ENCODE peak calls at places on chromosomes 2 and 18, in five cellular contexts. Y, Q, L, B and O are unnamed samples.

GRCh38 chr18:49461602-49461977 is 1.1 kb upstream of the DYM start:
- DNase-seq in B (no peak), L (no peak), Y (no peak), Q (no peak), O (no peak)

GRCh38 chr2:777051-777450 is 99.8 kb upstream of the TMEM18 start:
- DNase-seq in B (no peak), Q (no peak), Y (no peak), L (no peak), O (no peak)

GRCh38 chr2:183186296-183186695 is 62.1 kb downstream of the NUP35 start:
- DNase-seq in Q (no peak), L (no peak), B (no peak), Y (no peak), O (no peak)

GRCh38 chr18:53687002-53687401 is 537.5 kb downstream of the MBD2 start:
- DNase-seq in Y (no peak), L (no peak), B (no peak), Q (no peak), O (no peak)

GRCh38 chr2:218607436-218608115 is at the start of gene PLCD4:
- DNase-seq in Q (no peak), B (peak; percentile 36), L (no peak), Y (no peak), O (no peak)

GRCh38 chr2:46296216-46296839 is 879 bp upstream of the EPAS1 start:
- DNase-seq in Q (peak; percentile 45), Y (peak; percentile 77), B (peak; percentile 53), L (peak; percentile 85), O (no peak)

GRCh38 chr18:80012714-80013113 is 21.5 kb upstream of the RBFA start:
- DNase-seq in B (no peak), Y (no peak), Q (no peak), L (no peak), O (no peak)

GRCh38 chr2:229873123-229873581 is 48.7 kb downstream of the TRIP12 start:
- DNase-seq in L (no peak), B (no peak), Y (no peak), Q (no peak), O (no peak)

GRCh38 chr2:44802409-44803099 is 138.9 kb upstream of the SIX3 start:
- DNase-seq in L (no peak), Y (no peak), Q (peak; percentile 23), B (peak; percentile 84), O (no peak)

GRCh38 chr2:2542966-2543555 is 212.0 kb upstream of the MYT1L start:
- DNase-seq in L (peak; percentile 61), Q (no peak), B (peak; percentile 80), Y (no peak), O (no peak)

GRCh38 chr2:178008636-178009289 is 63.8 kb downstream of the PDE11A start:
- DNase-seq in Y (peak; percentile 61), B (no peak), L (no peak), Q (no peak), O (peak; percentile 30)

GRCh38 chr18:50558157-50558556 is 1.7 kb upstream of the MAPK4 start:
- DNase-seq in B (no peak), Y (no peak), L (no peak), Q (no peak), O (no peak)

GRCh38 chr18:10234912-10235439 is 219.5 kb upstream of the APCDD1 start:
- DNase-seq in Y (no peak), Q (no peak), B (no peak), L (no peak), O (no peak)

GRCh38 chr18:75811156-75811555 is 383.7 kb upstream of the SMIM21 start:
- DNase-seq in Y (no peak), L (no peak), B (no peak), Q (no peak), O (no peak)

GRCh38 chr2:172607379-172607928 is 51.6 kb downstream of the PDK1 start:
- DNase-seq in Y (no peak), Q (no peak), L (no peak), B (no peak), O (no peak)

GRCh38 chr2:130135692-130136541 is 6.9 kb upstream of the POTEF start:
- DNase-seq in L (peak; percentile 61), B (no peak), Y (no peak), Q (no peak), O (no peak)

GRCh38 chr2:212237350-212238095 is 301.1 kb downstream of the ERBB4 start:
- DNase-seq in Q (no peak), B (no peak), Y (no peak), L (no peak), O (no peak)

GRCh38 chr18:23992119-23992940 is 22.2 kb upstream of the TTC39C start:
- DNase-seq in Y (peak; percentile 68), Q (peak; percentile 66), L (no peak), B (no peak), O (no peak)